ENCODE peak calls at places on chromosomes 6 and 20, in nine cellular contexts. I, Q, V, Z, K, M, C, H and E are unnamed samples.

GRCh38 chr6:157181649-157182048 is 141.7 kb downstream of the TMEM242 start:
- DNase-seq in I (no peak), Q (no peak), V (no peak), Z (no peak), K (no peak), M (no peak), C (no peak), H (no peak), E (no peak)

GRCh38 chr20:62734336-62734735 is 25.7 kb downstream of the NTSR1 start:
- DNase-seq in I (no peak), Q (no peak), V (no peak), Z (no peak), K (no peak), M (no peak), C (no peak), H (no peak), E (no peak)

GRCh38 chr20:23937303-23938117 is 51.1 kb downstream of the GGTLC1 start:
- DNase-seq in I (peak; percentile 76), Q (peak; percentile 67), V (peak; percentile 27), Z (peak; percentile 34), K (peak; percentile 29), M (peak; percentile 42), C (peak; percentile 18), H (peak; percentile 73), E (peak; percentile 74)

GRCh38 chr6:169045486-169045885 is 208.2 kb downstream of the THBS2 start:
- DNase-seq in I (peak; percentile 84), Q (no peak), V (no peak), Z (no peak), K (no peak), M (no peak), C (no peak), H (no peak), E (no peak)

GRCh38 chr6:79520534-79520933 is 16.7 kb downstream of the LCA5 start:
- DNase-seq in I (no peak), Q (no peak), V (no peak), Z (no peak), K (no peak), M (no peak), C (no peak), H (no peak), E (no peak)

GRCh38 chr6:80163754-80164187 is 57.3 kb downstream of the BCKDHB start:
- DNase-seq in I (no peak), Q (no peak), V (no peak), Z (peak; percentile 82), K (no peak), M (no peak), C (no peak), H (peak; percentile 34), E (no peak)

GRCh38 chr20:57480444-57481152 is 44.3 kb downstream of the CTCFL start:
- DNase-seq in I (no peak), Q (no peak), V (no peak), Z (no peak), K (no peak), M (no peak), C (no peak), H (no peak), E (no peak)

GRCh38 chr6:28311139-28311823 is 24.7 kb downstream of the ZSCAN31 start:
- DNase-seq in I (no peak), Q (no peak), V (no peak), Z (no peak), K (no peak), M (no peak), C (no peak), H (no peak), E (no peak)

GRCh38 chr20:34705383-34706021 is 1.4 kb downstream of the TP53INP2 start:
- DNase-seq in I (peak; percentile 20), Q (peak; percentile 35), V (no peak), Z (no peak), K (no peak), M (no peak), C (no peak), H (peak; percentile 52), E (peak; percentile 32)

GRCh38 chr20:9514461-9515210 is at the start of gene LAMP5:
- DNase-seq in I (peak; percentile 75), Q (no peak), V (no peak), Z (peak; percentile 33), K (peak; percentile 31), M (no peak), C (no peak), H (peak; percentile 90), E (no peak)

GRCh38 chr6:44253307-44254101 is 3.8 kb downstream of the SLC35B2 start:
- DNase-seq in I (peak; percentile 50), Q (no peak), V (no peak), Z (no peak), K (no peak), M (no peak), C (no peak), H (peak; percentile 83), E (no peak)

GRCh38 chr6:79048611-79049010 is 29.4 kb downstream of the PHIP start:
- DNase-seq in I (peak; percentile 9), Q (no peak), V (no peak), Z (peak; percentile 44), K (no peak), M (no peak), C (peak; percentile 1), H (peak; percentile 77), E (no peak)

GRCh38 chr20:10090588-10091166 is 55.9 kb downstream of the ANKEF1 start:
- DNase-seq in I (peak; percentile 70), Q (peak; percentile 35), V (no peak), Z (peak; percentile 68), K (peak; percentile 66), M (no peak), C (no peak), H (peak; percentile 84), E (peak; percentile 49)

GRCh38 chr6:16130437-16130891 is 1.6 kb downstream of the MYLIP start:
- DNase-seq in I (no peak), Q (no peak), V (no peak), Z (peak; percentile 13), K (no peak), M (no peak), C (no peak), H (no peak), E (peak; percentile 14)

GRCh38 chr6:109202409-109203264 is 107.3 kb downstream of the CEP57L1 start:
- DNase-seq in I (no peak), Q (no peak), V (no peak), Z (no peak), K (no peak), M (no peak), C (no peak), H (peak; percentile 17), E (no peak)

GRCh38 chr6:170292778-170293164 is 1.9 kb upstream of the DLL1 start:
- DNase-seq in I (peak; percentile 67), Q (no peak), V (no peak), Z (no peak), K (peak; percentile 55), M (no peak), C (no peak), H (no peak), E (no peak)

GRCh38 chr6:54640911-54641310 is 205.7 kb upstream of the FAM83B start:
- DNase-seq in I (no peak), Q (no peak), V (no peak), Z (no peak), K (no peak), M (no peak), C (no peak), H (no peak), E (no peak)

GRCh38 chr6:136968831-136969230 is 46.7 kb downstream of the SLC35D3 start:
- DNase-seq in I (no peak), Q (no peak), V (no peak), Z (no peak), K (no peak), M (no peak), C (no peak), H (no peak), E (no peak)

GRCh38 chr6:24673625-24674024 is 6.7 kb downstream of the ACOT13 start:
- DNase-seq in I (no peak), Q (no peak), V (no peak), Z (no peak), K (no peak), M (no peak), C (no peak), H (peak; percentile 60), E (no peak)

GRCh38 chr6:159313023-159313422 is 143.8 kb downstream of the FNDC1 start:
- DNase-seq in I (no peak), Q (no peak), V (no peak), Z (no peak), K (no peak), M (no peak), C (no peak), H (no peak), E (no peak)

GRCh38 chr6:10177703-10178102 is 237.2 kb downstream of the TFAP2A start:
- DNase-seq in I (no peak), Q (no peak), V (no peak), Z (no peak), K (no peak), M (no peak), C (no peak), H (no peak), E (no peak)

GRCh38 chr20:3603108-3603507 is 60.1 kb downstream of the GFRA4 start:
- DNase-seq in I (peak; percentile 14), Q (no peak), V (no peak), Z (no peak), K (no peak), M (no peak), C (no peak), H (no peak), E (no peak)

GRCh38 chr20:63940071-63940471 is 16.1 kb downstream of the UCKL1 start:
- DNase-seq in I (no peak), Q (no peak), V (no peak), Z (no peak), K (no peak), M (no peak), C (no peak), H (peak; percentile 81), E (no peak)

GRCh38 chr6:52760105-52760765 is 3.0 kb downstream of the GSTA2 start:
- DNase-seq in I (no peak), Q (no peak), V (no peak), Z (no peak), K (no peak), M (no peak), C (no peak), H (no peak), E (peak; percentile 50)

GRCh38 chr6:52328721-52329120 is 33.2 kb upstream of the PAQR8 start:
- DNase-seq in I (peak; percentile 20), Q (no peak), V (no peak), Z (no peak), K (no peak), M (no peak), C (no peak), H (no peak), E (no peak)

GRCh38 chr6:37272834-37273566 is 15.1 kb upstream of the TMEM217 start:
- DNase-seq in I (no peak), Q (no peak), V (no peak), Z (no peak), K (no peak), M (no peak), C (no peak), H (no peak), E (no peak)

GRCh38 chr6:32940656-32941411 is at the start of gene HLA-DMB:
- DNase-seq in I (peak; percentile 12), Q (peak; percentile 74), V (no peak), Z (peak; percentile 64), K (peak; percentile 75), M (peak; percentile 11), C (no peak), H (peak; percentile 88), E (peak; percentile 79)

GRCh38 chr6:170082531-170083187 is 208.2 kb downstream of the DLL1 start:
- DNase-seq in I (no peak), Q (no peak), V (no peak), Z (no peak), K (no peak), M (no peak), C (no peak), H (no peak), E (no peak)

GRCh38 chr20:37519508-37520416 is 1.3 kb upstream of the NNAT start:
- DNase-seq in I (peak; percentile 97), Q (no peak), V (no peak), Z (peak; percentile 42), K (no peak), M (no peak), C (no peak), H (peak; percentile 52), E (no peak)

GRCh38 chr20:19784511-19785172 is 26.6 kb downstream of the RIN2 start:
- DNase-seq in I (peak; percentile 88), Q (peak; percentile 60), V (no peak), Z (peak; percentile 93), K (peak; percentile 89), M (no peak), C (peak; percentile 5), H (peak; percentile 89), E (peak; percentile 58)

GRCh38 chr20:54172532-54172855 is 1.3 kb downstream of the CYP24A1 start:
- DNase-seq in I (peak; percentile 5), Q (no peak), V (no peak), Z (no peak), K (no peak), M (no peak), C (no peak), H (no peak), E (no peak)